ENCODE peak calls at places on chromosomes 2 and 18, in five cellular contexts. W, O, Z, X and T are unnamed samples.

GRCh38 chr2:149040451-149040850 is 2.0 kb downstream of the LYPD6B start:
- DNase-seq in X (peak; percentile 46), W (no peak), Z (no peak), O (no peak), T (no peak)

GRCh38 chr18:3453540-3454364 is 3.8 kb downstream of the TGIF1 start:
- DNase-seq in O (peak; percentile 41), Z (peak; percentile 51), W (peak; percentile 20), X (peak; percentile 26), T (peak; percentile 59)

GRCh38 chr18:9612215-9612830 is 2.0 kb downstream of the PPP4R1 start:
- DNase-seq in O (peak; percentile 44), W (no peak), X (peak; percentile 52), Z (no peak), T (peak; percentile 48)

GRCh38 chr18:50161806-50162205 is 33.1 kb downstream of the MYO5B start:
- DNase-seq in W (no peak), O (no peak), Z (peak; percentile 54), X (no peak), T (no peak)

GRCh38 chr18:49089049-49089448 is 138.3 kb upstream of the SMAD7 start:
- DNase-seq in X (no peak), O (no peak), Z (no peak), W (no peak), T (no peak)

GRCh38 chr18:21272016-21272582 is 30.1 kb downstream of the GREB1L start:
- DNase-seq in X (no peak), Z (no peak), O (no peak), W (no peak), T (no peak)

GRCh38 chr2:186868344-186868743 is 19.4 kb upstream of the ZSWIM2 start:
- DNase-seq in Z (no peak), W (no peak), O (no peak), X (no peak), T (no peak)

GRCh38 chr2:10305715-10306114 is 3.0 kb downstream of the HPCAL1 start:
- DNase-seq in O (peak; percentile 44), W (no peak), Z (no peak), X (peak; percentile 53), T (no peak)

GRCh38 chr2:175136334-175137215 is 31.4 kb downstream of the ATF2 start:
- DNase-seq in Z (no peak), O (no peak), X (no peak), W (no peak), T (no peak)

GRCh38 chr2:175135177-175135576 is 32.8 kb downstream of the ATF2 start:
- DNase-seq in Z (no peak), W (no peak), O (no peak), X (no peak), T (no peak)

GRCh38 chr2:175126661-175127060 is 41.3 kb downstream of the ATF2 start:
- DNase-seq in W (no peak), X (no peak), O (no peak), Z (no peak), T (no peak)

DNA sequence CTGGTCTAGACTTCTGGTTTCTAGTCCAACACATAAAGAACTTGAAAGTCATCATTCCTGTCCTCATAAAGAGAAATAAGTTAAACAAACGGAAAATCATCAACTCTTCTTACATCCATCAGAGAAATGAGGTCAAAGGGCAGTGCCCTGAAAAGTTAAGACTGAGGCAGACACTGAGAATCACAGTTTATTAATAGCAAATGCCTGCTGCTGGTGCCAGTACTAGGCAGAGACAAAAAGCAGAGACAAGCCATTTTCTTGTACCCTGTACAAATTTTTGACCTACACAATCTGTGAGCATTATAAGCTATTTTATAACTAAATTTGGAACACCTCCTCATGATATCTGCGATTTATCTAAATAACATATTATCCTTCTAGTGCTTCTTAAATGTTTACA is 36.8 kb downstream of the ATF2 start:
- DNase-seq in O (no peak), W (no peak), Z (no peak), X (no peak), T (no peak)
- H3K36me3 ChIP-seq in O (peaks cover 33% of the 10 kb centered on the region), W (peaks cover 22% of the 10 kb centered on the region), Z (peaks cover 40% of the 10 kb centered on the region), X (no peaks in the 10 kb centered on the region), T (no peaks in the 10 kb centered on the region)

GRCh38 chr2:120344214-120344990 is 1.5 kb upstream of the INHBB start:
- DNase-seq in W (no peak), Z (no peak), O (no peak), X (no peak), T (no peak)
- H3K4me3 ChIP-seq in W (peak overlapping the region; percentile 75), Z (peak overlapping the region; percentile 57), O (peak overlapping the region; percentile 55), X (no peak overlapping the region), T (no peak overlapping the region)

GRCh38 chr2:141703506-141703905 is 427.3 kb downstream of the LRP1B start:
- DNase-seq in X (no peak), O (no peak), Z (no peak), W (no peak), T (no peak)
- H3K4me1 ChIP-seq in X (no peaks in the 10 kb centered on the region), O (peaks cover 4% of the 10 kb centered on the region), Z (no peaks in the 10 kb centered on the region), W (no peaks in the 10 kb centered on the region), T (no peaks in the 10 kb centered on the region)

DNA sequence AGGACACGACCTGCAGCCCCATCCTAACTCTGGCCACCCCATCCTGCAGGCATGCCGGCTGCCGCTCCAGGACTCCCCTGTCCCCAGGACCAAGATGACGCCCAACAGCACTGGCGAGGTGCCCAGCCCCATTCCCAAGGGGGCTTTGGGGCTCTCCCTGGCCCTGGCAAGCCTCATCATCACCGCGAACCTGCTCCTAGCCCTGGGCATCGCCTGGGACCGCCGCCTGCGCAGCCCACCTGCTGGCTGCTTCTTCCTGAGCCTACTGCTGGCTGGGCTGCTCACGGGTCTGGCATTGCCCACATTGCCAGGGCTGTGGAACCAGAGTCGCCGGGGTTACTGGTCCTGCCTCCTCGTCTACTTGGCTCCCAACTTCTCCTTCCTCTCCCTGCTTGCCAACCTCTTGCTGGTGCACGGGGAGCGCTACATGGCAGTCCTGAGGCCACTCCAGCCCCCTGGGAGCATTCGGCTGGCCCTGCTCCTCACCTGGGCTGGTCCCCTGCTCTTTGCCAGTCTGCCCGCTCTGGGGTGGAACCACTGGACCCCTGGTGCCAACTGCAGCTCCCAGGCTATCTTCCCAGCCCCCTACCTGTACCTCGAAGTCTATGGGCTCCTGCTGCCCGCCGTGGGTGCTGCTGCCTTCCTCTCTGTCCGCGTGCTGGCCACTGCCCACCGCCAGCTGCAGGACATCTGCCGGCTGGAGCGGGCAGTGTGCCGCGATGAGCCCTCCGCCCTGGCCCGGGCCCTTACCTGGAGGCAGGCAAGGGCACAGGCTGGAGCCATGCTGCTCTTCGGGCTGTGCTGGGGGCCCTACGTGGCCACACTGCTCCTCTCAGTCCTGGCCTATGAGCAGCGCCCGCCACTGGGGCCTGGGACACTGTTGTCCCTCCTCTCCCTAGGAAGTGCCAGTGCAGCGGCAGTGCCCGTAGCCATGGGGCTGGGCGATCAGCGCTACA is 2.1 kb downstream of the GPBAR1 start:
- DNase-seq in X (no peak), Z (peak; percentile 48), O (no peak), W (no peak), T (no peak)
- H3K36me3 ChIP-seq in X (no peaks in the 10 kb centered on the region), Z (peaks cover 57% of the 10 kb centered on the region), O (peaks cover 55% of the 10 kb centered on the region), W (peaks cover 47% of the 10 kb centered on the region), T (no peaks in the 10 kb centered on the region)

GRCh38 chr2:236054125-236054524 is 114.1 kb downstream of the GBX2 start:
- DNase-seq in Z (no peak), O (no peak), X (no peak), W (peak; percentile 31), T (no peak)
- H3K4me3 ChIP-seq in Z (no peak overlapping the region), O (no peak overlapping the region), X (no peak overlapping the region), W (no peak overlapping the region), T (no peak overlapping the region)

DNA sequence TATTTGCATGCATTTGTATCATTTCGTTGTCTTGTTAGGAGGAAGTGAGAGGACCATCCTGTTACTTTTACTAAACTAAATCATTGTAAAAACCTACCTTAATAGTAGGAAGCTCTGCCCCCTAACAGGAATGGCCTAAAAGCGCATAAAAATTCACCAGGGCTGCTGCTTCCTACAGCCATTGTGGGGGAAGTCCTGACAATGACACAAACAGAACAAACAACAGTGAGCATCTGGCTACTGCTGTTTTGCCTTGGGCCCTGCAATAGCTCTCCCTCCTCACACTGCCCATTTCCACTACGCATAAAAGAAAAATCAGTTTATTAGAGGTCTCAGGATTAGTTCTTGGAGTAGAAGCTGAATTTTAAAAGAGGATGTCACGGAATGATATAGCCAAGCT is 35.3 kb downstream of the ANKAR start:
- DNase-seq in X (no peak), W (no peak), Z (no peak), O (no peak), T (no peak)
- H3K4me1 ChIP-seq in X (no peaks in the 10 kb centered on the region), W (no peaks in the 10 kb centered on the region), Z (no peaks in the 10 kb centered on the region), O (no peaks in the 10 kb centered on the region), T (no peaks in the 10 kb centered on the region)